ENCODE peak calls at places on chromosomes 16 and 17, in seven cellular contexts. Q, N, A, L, G, B and P are unnamed samples.
A peak's percentile ranks its signal among the peaks of the same experiment; 100 is the strongest.

GRCh38 chr16:70594569-70594968 is 51.8 kb upstream of the IL34 start:
- DNase-seq in Q (no peak), N (no peak), A (no peak), L (no peak), G (no peak), B (no peak), P (no peak)

GRCh38 chr17:42520540-42520951 is 15.5 kb upstream of the NAGLU start:
- DNase-seq in Q (no peak), N (no peak), A (peak; percentile 51), L (no peak), G (peak; percentile 36), B (no peak), P (no peak)

GRCh38 chr17:74646231-74646630 is 22.7 kb upstream of the CD300E start:
- DNase-seq in Q (no peak), N (peak; percentile 44), A (no peak), L (no peak), G (peak; percentile 68), B (no peak), P (no peak)

GRCh38 chr16:85395913-85396878 is 216.9 kb upstream of the GSE1 start:
- DNase-seq in Q (peak; percentile 59), N (peak; percentile 76), A (no peak), L (no peak), G (no peak), B (no peak), P (no peak)

GRCh38 chr16:3046506-3047386 is at the start of gene MMP25:
- DNase-seq in Q (no peak), N (no peak), A (peak; percentile 14), L (no peak), G (peak; percentile 80), B (no peak), P (no peak)

GRCh38 chr17:72751746-72752145 is 340.7 kb downstream of the SLC39A11 start:
- DNase-seq in Q (no peak), N (no peak), A (no peak), L (no peak), G (no peak), B (no peak), P (no peak)

GRCh38 chr17:50620848-50621247 is 13.8 kb upstream of the ABCC3 start:
- DNase-seq in Q (no peak), N (no peak), A (no peak), L (no peak), G (peak; percentile 72), B (no peak), P (no peak)

GRCh38 chr17:879546-879945 is 97.4 kb downstream of the MRM3 start:
- DNase-seq in Q (peak; percentile 87), N (peak; percentile 88), A (peak; percentile 75), L (peak; percentile 19), G (peak; percentile 99), B (peak; percentile 45), P (peak; percentile 30)

GRCh38 chr17:68587847-68588246 is 13.3 kb downstream of the FAM20A start:
- DNase-seq in Q (no peak), N (no peak), A (no peak), L (no peak), G (no peak), B (no peak), P (no peak)

GRCh38 chr16:88530858-88531203 is 39.4 kb upstream of the ZC3H18 start:
- DNase-seq in Q (no peak), N (no peak), A (peak; percentile 10), L (no peak), G (no peak), B (no peak), P (no peak)

GRCh38 chr17:78944956-78945355 is 19.8 kb upstream of the TIMP2 start:
- DNase-seq in Q (no peak), N (no peak), A (no peak), L (no peak), G (no peak), B (no peak), P (no peak)

GRCh38 chr17:29123111-29123510 is 57.1 kb downstream of the MYO18A start:
- DNase-seq in Q (no peak), N (no peak), A (no peak), L (no peak), G (no peak), B (no peak), P (no peak)

GRCh38 chr16:57497121-57497520 is 10.8 kb upstream of the DOK4 start:
- DNase-seq in Q (no peak), N (no peak), A (no peak), L (no peak), G (no peak), B (no peak), P (no peak)

GRCh38 chr17:73231363-73231762 is 30.3 kb downstream of the CPSF4L start:
- DNase-seq in Q (no peak), N (peak; percentile 36), A (no peak), L (no peak), G (peak; percentile 42), B (no peak), P (no peak)

GRCh38 chr16:73068546-73069401 is 20.8 kb upstream of the ZFHX3 start:
- DNase-seq in Q (peak; percentile 62), N (no peak), A (no peak), L (no peak), G (no peak), B (no peak), P (no peak)

GRCh38 chr16:89945654-89946053 is 2.9 kb upstream of the DEF8 start:
- DNase-seq in Q (no peak), N (no peak), A (no peak), L (no peak), G (peak; percentile 48), B (no peak), P (no peak)

GRCh38 chr17:4162775-4163498 is 19.9 kb downstream of the CYB5D2 start:
- DNase-seq in Q (no peak), N (no peak), A (no peak), L (no peak), G (no peak), B (no peak), P (no peak)

GRCh38 chr17:78357687-78358537 is 2.0 kb downstream of the SOCS3 start:
- DNase-seq in Q (no peak), N (no peak), A (no peak), L (no peak), G (peak; percentile 47), B (no peak), P (no peak)

GRCh38 chr17:77854083-77854758 is 104.3 kb upstream of the TNRC6C start:
- DNase-seq in Q (no peak), N (no peak), A (no peak), L (no peak), G (no peak), B (no peak), P (no peak)

GRCh38 chr16:85544668-85545067 is 68.5 kb upstream of the GSE1 start:
- DNase-seq in Q (no peak), N (no peak), A (no peak), L (no peak), G (no peak), B (no peak), P (no peak)

GRCh38 chr16:23280483-23280967 is 21.6 kb upstream of the SCNN1B start:
- DNase-seq in Q (no peak), N (peak; percentile 39), A (no peak), L (no peak), G (no peak), B (no peak), P (no peak)

DNA sequence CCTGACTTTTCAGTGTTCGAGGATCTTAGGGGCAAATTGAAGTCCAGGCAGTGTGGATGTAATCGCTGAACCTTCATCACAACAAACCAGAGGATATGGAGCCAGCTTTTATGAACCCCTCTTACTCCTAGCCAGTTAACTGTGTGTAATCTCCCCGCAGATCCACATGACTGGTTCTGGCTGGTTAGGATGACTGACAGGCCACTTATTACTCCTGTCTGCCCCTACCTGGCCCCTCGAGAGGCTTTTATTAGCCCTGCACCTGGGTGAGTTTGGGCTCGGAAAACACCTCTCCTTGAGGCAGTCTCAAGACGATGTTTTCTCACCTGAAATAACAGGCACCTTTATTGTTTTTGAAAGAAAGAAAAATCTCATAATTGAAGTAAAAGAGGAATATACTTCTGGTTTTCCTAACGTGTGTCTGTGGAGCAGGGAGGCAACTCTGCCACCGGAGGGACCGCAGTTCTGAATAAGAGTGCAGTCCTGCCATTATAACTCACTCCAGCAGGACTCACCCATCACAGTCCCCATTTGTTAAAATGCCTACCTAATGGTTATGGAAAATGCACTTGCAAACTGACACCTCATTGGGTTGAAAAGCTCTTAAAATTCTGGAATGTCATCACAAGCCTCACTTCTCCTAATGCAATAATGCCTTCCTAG is 291.9 kb upstream of the N4BP1 start:
- DNase-seq in Q (no peak), N (peak; percentile 62), A (no peak), L (no peak), G (peak; percentile 53), B (no peak), P (no peak)
- TF ChIP-seq CTCF in Q (no peak), N (no peak), A (no peak), L (peak; percentile 30), G (peak; percentile 49), B (no peak), P (no peak)

GRCh38 chr17:7252176-7253043 is at the start of gene ELP5:
- DNase-seq in Q (peak; percentile 94), N (peak; percentile 96), A (peak; percentile 87), L (peak; percentile 98), G (peak; percentile 97), B (peak; percentile 76), P (no peak)
- TF ChIP-seq CTCF in Q (peak; percentile 34), N (peak; percentile 44), A (no peak), L (peak; percentile 30), G (peak; percentile 7), B (peak; percentile 28), P (no peak)

GRCh38 chr16:27924411-27925118 is 138.9 kb downstream of the GSG1L start:
- DNase-seq in Q (no peak), N (peak; percentile 33), A (no peak), L (no peak), G (peak; percentile 52), B (no peak), P (no peak)

GRCh38 chr16:27927266-27927901 is 136.1 kb downstream of the GSG1L start:
- DNase-seq in Q (no peak), N (no peak), A (no peak), L (no peak), G (no peak), B (no peak), P (no peak)

GRCh38 chr16:27925612-27926011 is 137.9 kb downstream of the GSG1L start:
- DNase-seq in Q (no peak), N (no peak), A (no peak), L (no peak), G (no peak), B (no peak), P (no peak)

GRCh38 chr16:27929818-27930217 is 133.7 kb downstream of the GSG1L start:
- DNase-seq in Q (no peak), N (no peak), A (no peak), L (no peak), G (no peak), B (no peak), P (no peak)

GRCh38 chr16:27928542-27928941 is 135.0 kb downstream of the GSG1L start:
- DNase-seq in Q (no peak), N (no peak), A (no peak), L (no peak), G (peak; percentile 43), B (no peak), P (no peak)
- TF ChIP-seq CTCF in Q (no peak), N (no peak), A (no peak), L (no peak), G (no peak), B (no peak), P (no peak)

DNA sequence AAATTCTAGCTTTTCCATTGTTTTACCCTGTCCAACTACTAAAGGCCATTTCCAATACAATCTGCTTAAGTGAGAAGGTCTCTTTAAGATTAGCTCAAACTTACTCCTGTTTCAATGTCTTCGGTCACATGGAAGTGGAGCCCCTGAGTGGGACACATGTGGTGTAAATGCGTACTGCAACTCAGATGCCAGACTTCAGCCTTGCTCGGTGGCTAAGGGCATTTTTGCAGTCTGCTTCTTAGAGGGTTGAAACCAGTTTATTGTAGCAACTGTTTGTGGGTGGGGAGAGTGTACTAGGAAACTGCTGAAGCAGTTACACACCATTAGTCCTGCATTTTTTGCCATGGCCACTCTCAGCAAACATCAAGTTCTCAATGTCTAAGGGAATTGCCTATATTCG is 140.6 kb downstream of the PARN start:
- DNase-seq in Q (no peak), N (no peak), A (no peak), L (no peak), G (peak; percentile 79), B (no peak), P (no peak)
- TF ChIP-seq CTCF in Q (no peak), N (no peak), A (no peak), L (peak; percentile 50), G (peak; percentile 40), B (no peak), P (no peak)